ENCODE peak calls at places on chromosomes 12 and 14, in six cellular contexts. One of them, this sample, is unnamed.

GRCh38 chr14:100076133-100076532 is 10.9 kb downstream of the EVL start:
- DNase-seq in stomach: no peak
- DNase-seq in A549: peak; percentile 45
- DNase-seq in cardiac muscle cell: peak; percentile 25
- DNase-seq in GM13976: peak; percentile 62
- DNase-seq in brain microvascular endothelial cell: no peak
- DNase-seq in this sample: peak; percentile 42

GRCh38 chr12:50402270-50403000 is 1.8 kb downstream of the LARP4 start:
- DNase-seq in brain microvascular endothelial cell: no peak
- DNase-seq in A549: no peak
- DNase-seq in cardiac muscle cell: no peak
- DNase-seq in stomach: no peak
- DNase-seq in GM13976: no peak
- DNase-seq in this sample: no peak

GRCh38 chr14:75479770-75480600 is 42.3 kb upstream of the BATF start:
- DNase-seq in brain microvascular endothelial cell: no peak
- DNase-seq in A549: no peak
- DNase-seq in cardiac muscle cell: no peak
- DNase-seq in stomach: no peak
- DNase-seq in GM13976: peak; percentile 77
- DNase-seq in this sample: peak; percentile 59

GRCh38 chr14:58540693-58541092 is 97.1 kb upstream of the DACT1 start:
- DNase-seq in stomach: no peak
- DNase-seq in brain microvascular endothelial cell: no peak
- DNase-seq in A549: no peak
- DNase-seq in GM13976: no peak
- DNase-seq in cardiac muscle cell: no peak
- DNase-seq in this sample: no peak

GRCh38 chr12:27187697-27188096 is 56.4 kb upstream of the STK38L start:
- DNase-seq in brain microvascular endothelial cell: no peak
- DNase-seq in GM13976: no peak
- DNase-seq in cardiac muscle cell: no peak
- DNase-seq in stomach: no peak
- DNase-seq in A549: no peak
- DNase-seq in this sample: no peak

GRCh38 chr14:75496755-75497154 is 25.5 kb upstream of the BATF start:
- DNase-seq in stomach: no peak
- DNase-seq in GM13976: no peak
- DNase-seq in A549: no peak
- DNase-seq in cardiac muscle cell: no peak
- DNase-seq in brain microvascular endothelial cell: no peak
- DNase-seq in this sample: no peak

GRCh38 chr14:58942516-58942915 is 246.0 kb upstream of the DAAM1 start:
- DNase-seq in stomach: no peak
- DNase-seq in cardiac muscle cell: peak; percentile 25
- DNase-seq in A549: no peak
- DNase-seq in GM13976: no peak
- DNase-seq in brain microvascular endothelial cell: no peak
- DNase-seq in this sample: no peak

GRCh38 chr14:66501592-66501991 is 6.4 kb upstream of the GPHN start:
- DNase-seq in A549: no peak
- DNase-seq in brain microvascular endothelial cell: no peak
- DNase-seq in stomach: no peak
- DNase-seq in cardiac muscle cell: no peak
- DNase-seq in GM13976: no peak
- DNase-seq in this sample: no peak

GRCh38 chr12:1812650-1813302 is 7.6 kb upstream of the LRTM2 start:
- DNase-seq in stomach: peak; percentile 39
- DNase-seq in cardiac muscle cell: peak; percentile 83
- DNase-seq in A549: no peak
- DNase-seq in brain microvascular endothelial cell: peak; percentile 55
- DNase-seq in GM13976: no peak
- DNase-seq in this sample: no peak

GRCh38 chr14:95733212-95733611 is 19.3 kb upstream of the TCL1A start:
- DNase-seq in GM13976: no peak
- DNase-seq in A549: no peak
- DNase-seq in stomach: no peak
- DNase-seq in cardiac muscle cell: no peak
- DNase-seq in brain microvascular endothelial cell: no peak
- DNase-seq in this sample: no peak

GRCh38 chr14:94394594-94395305 is 6.3 kb upstream of the SERPINA1 start:
- DNase-seq in A549: no peak
- DNase-seq in cardiac muscle cell: peak; percentile 95
- DNase-seq in stomach: no peak
- DNase-seq in brain microvascular endothelial cell: peak; percentile 14
- DNase-seq in GM13976: no peak
- DNase-seq in this sample: no peak

GRCh38 chr14:101636081-101636560 is 74.8 kb downstream of the DIO3 start:
- DNase-seq in cardiac muscle cell: no peak
- DNase-seq in stomach: no peak
- DNase-seq in brain microvascular endothelial cell: no peak
- DNase-seq in A549: no peak
- DNase-seq in GM13976: no peak
- DNase-seq in this sample: no peak

GRCh38 chr12:124659003-124659402 is 91.6 kb upstream of the NCOR2 start:
- DNase-seq in brain microvascular endothelial cell: no peak
- DNase-seq in stomach: no peak
- DNase-seq in A549: no peak
- DNase-seq in cardiac muscle cell: no peak
- DNase-seq in GM13976: no peak
- DNase-seq in this sample: no peak

GRCh38 chr12:52010692-52011601 is 4.2 kb downstream of the TAMALIN start:
- DNase-seq in GM13976: no peak
- DNase-seq in brain microvascular endothelial cell: no peak
- DNase-seq in cardiac muscle cell: no peak
- DNase-seq in stomach: no peak
- DNase-seq in A549: no peak
- DNase-seq in this sample: no peak

GRCh38 chr14:36478782-36479181 is 41.2 kb downstream of the NKX2-1 start:
- DNase-seq in A549: no peak
- DNase-seq in brain microvascular endothelial cell: no peak
- DNase-seq in stomach: no peak
- DNase-seq in cardiac muscle cell: no peak
- DNase-seq in GM13976: no peak
- DNase-seq in this sample: no peak

GRCh38 chr14:60093088-60093487 is 1.4 kb downstream of the PCNX4 start:
- DNase-seq in brain microvascular endothelial cell: no peak
- DNase-seq in stomach: no peak
- DNase-seq in A549: no peak
- DNase-seq in cardiac muscle cell: no peak
- DNase-seq in GM13976: no peak
- DNase-seq in this sample: no peak

GRCh38 chr12:105451211-105451610 is 120.7 kb downstream of the C12orf75 start:
- DNase-seq in stomach: no peak
- DNase-seq in brain microvascular endothelial cell: peak; percentile 60
- DNase-seq in GM13976: no peak
- DNase-seq in A549: no peak
- DNase-seq in cardiac muscle cell: no peak
- DNase-seq in this sample: no peak

GRCh38 chr12:104282109-104282508 is 21.4 kb upstream of the EID3 start:
- DNase-seq in GM13976: no peak
- DNase-seq in A549: no peak
- DNase-seq in brain microvascular endothelial cell: peak; percentile 40
- DNase-seq in cardiac muscle cell: peak; percentile 59
- DNase-seq in stomach: no peak
- DNase-seq in this sample: no peak

GRCh38 chr14:102964152-102964730 is 41.8 kb downstream of the AMN start:
- DNase-seq in cardiac muscle cell: no peak
- DNase-seq in stomach: no peak
- DNase-seq in A549: no peak
- DNase-seq in brain microvascular endothelial cell: no peak
- DNase-seq in GM13976: no peak
- DNase-seq in this sample: no peak

GRCh38 chr12:63066782-63067181 is 84.2 kb downstream of the AVPR1A start:
- DNase-seq in cardiac muscle cell: no peak
- DNase-seq in GM13976: no peak
- DNase-seq in A549: no peak
- DNase-seq in stomach: no peak
- DNase-seq in brain microvascular endothelial cell: no peak
- DNase-seq in this sample: no peak

GRCh38 chr14:104356738-104357688 is 218.6 kb downstream of the KIF26A start:
- DNase-seq in GM13976: no peak
- DNase-seq in stomach: no peak
- DNase-seq in brain microvascular endothelial cell: no peak
- DNase-seq in cardiac muscle cell: no peak
- DNase-seq in A549: no peak
- DNase-seq in this sample: no peak

GRCh38 chr12:66087365-66087943 is 43.1 kb downstream of the LLPH start:
- DNase-seq in cardiac muscle cell: peak; percentile 83
- DNase-seq in GM13976: peak; percentile 57
- DNase-seq in A549: peak; percentile 69
- DNase-seq in stomach: peak; percentile 60
- DNase-seq in brain microvascular endothelial cell: peak; percentile 79
- DNase-seq in this sample: peak; percentile 56

GRCh38 chr12:66092559-66093269 is 37.8 kb downstream of the LLPH start:
- DNase-seq in GM13976: no peak
- DNase-seq in stomach: no peak
- DNase-seq in brain microvascular endothelial cell: no peak
- DNase-seq in A549: peak; percentile 12
- DNase-seq in cardiac muscle cell: peak; percentile 17
- DNase-seq in this sample: peak; percentile 3

GRCh38 chr12:66085213-66085612 is 45.3 kb downstream of the LLPH start:
- DNase-seq in cardiac muscle cell: no peak
- DNase-seq in GM13976: no peak
- DNase-seq in brain microvascular endothelial cell: no peak
- DNase-seq in stomach: no peak
- DNase-seq in A549: no peak
- DNase-seq in this sample: no peak

GRCh38 chr12:66086001-66086400 is 44.5 kb downstream of the LLPH start:
- DNase-seq in A549: no peak
- DNase-seq in GM13976: no peak
- DNase-seq in stomach: no peak
- DNase-seq in brain microvascular endothelial cell: no peak
- DNase-seq in cardiac muscle cell: no peak
- DNase-seq in this sample: no peak

DNA sequence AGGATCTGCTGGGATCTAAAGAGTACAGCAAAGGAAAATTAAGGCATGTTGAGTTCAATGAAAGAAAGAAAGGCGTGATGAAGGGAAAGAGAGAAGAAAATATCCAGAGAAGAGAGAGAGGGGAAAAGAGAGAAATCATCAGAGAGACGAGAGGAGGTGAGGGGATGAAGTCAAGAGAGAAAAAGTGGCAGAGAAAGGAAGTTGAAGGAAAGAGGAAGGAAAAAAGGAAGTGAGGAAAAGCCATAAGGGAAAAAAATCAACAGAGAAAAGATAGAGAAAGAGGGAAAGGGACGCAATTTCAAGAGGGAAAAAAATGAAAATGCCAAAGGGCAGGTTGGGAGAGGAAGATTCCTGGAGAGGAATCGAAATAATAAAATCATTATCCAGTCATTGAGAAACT is 40.4 kb downstream of the LLPH start:
- DNase-seq in stomach: no peak
- DNase-seq in A549: no peak
- DNase-seq in GM13976: no peak
- DNase-seq in cardiac muscle cell: no peak
- DNase-seq in brain microvascular endothelial cell: no peak
- DNase-seq in this sample: no peak
- TF ChIP-seq CTCF in stomach: no peak
- TF ChIP-seq CTCF in A549: no peak
- TF ChIP-seq CTCF in GM13976: no peak
- TF ChIP-seq CTCF in cardiac muscle cell: no peak
- TF ChIP-seq CTCF in brain microvascular endothelial cell: no peak
- TF ChIP-seq CTCF in this sample: no peak

GRCh38 chr12:116408489-116409217 is 131.2 kb upstream of the MED13L start:
- DNase-seq in brain microvascular endothelial cell: no peak
- DNase-seq in A549: no peak
- DNase-seq in stomach: no peak
- DNase-seq in cardiac muscle cell: no peak
- DNase-seq in GM13976: no peak
- DNase-seq in this sample: no peak

GRCh38 chr12:116404913-116405611 is 127.6 kb upstream of the MED13L start:
- DNase-seq in A549: no peak
- DNase-seq in cardiac muscle cell: no peak
- DNase-seq in GM13976: no peak
- DNase-seq in stomach: no peak
- DNase-seq in brain microvascular endothelial cell: no peak
- DNase-seq in this sample: no peak

GRCh38 chr12:116403546-116403945 is 126.1 kb upstream of the MED13L start:
- DNase-seq in cardiac muscle cell: no peak
- DNase-seq in stomach: no peak
- DNase-seq in brain microvascular endothelial cell: no peak
- DNase-seq in GM13976: no peak
- DNase-seq in A549: no peak
- DNase-seq in this sample: no peak

GRCh38 chr12:116402163-116402939 is 124.9 kb upstream of the MED13L start:
- DNase-seq in GM13976: no peak
- DNase-seq in cardiac muscle cell: no peak
- DNase-seq in brain microvascular endothelial cell: no peak
- DNase-seq in A549: no peak
- DNase-seq in stomach: no peak
- DNase-seq in this sample: no peak

DNA sequence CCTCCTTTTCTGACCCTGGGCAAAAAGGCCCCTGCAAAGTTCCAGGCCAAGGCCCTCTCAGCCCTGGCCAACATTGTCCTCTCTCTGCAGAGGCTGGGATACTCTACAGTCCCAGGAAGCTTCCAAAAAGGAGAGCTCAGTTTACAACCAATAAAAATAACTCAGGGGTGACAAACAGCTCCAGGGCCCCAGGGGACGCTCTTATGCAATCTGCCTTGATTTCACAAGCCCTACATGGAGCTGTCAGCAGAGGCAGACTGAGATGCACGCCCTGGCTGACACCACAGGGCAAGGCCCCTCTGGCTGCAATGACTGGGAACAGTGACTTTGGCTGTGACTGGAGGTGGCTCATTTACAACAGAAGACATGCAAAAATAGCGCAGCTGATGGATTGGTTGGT is 129.0 kb upstream of the MED13L start:
- DNase-seq in GM13976: no peak
- DNase-seq in stomach: peak; percentile 48
- DNase-seq in A549: peak; percentile 95
- DNase-seq in brain microvascular endothelial cell: peak; percentile 67
- DNase-seq in cardiac muscle cell: peak; percentile 90
- DNase-seq in this sample: no peak
- TF ChIP-seq CTCF in GM13976: no peak
- TF ChIP-seq CTCF in stomach: no peak
- TF ChIP-seq CTCF in A549: no peak
- TF ChIP-seq CTCF in brain microvascular endothelial cell: no peak
- TF ChIP-seq CTCF in cardiac muscle cell: no peak
- TF ChIP-seq CTCF in this sample: no peak

DNA sequence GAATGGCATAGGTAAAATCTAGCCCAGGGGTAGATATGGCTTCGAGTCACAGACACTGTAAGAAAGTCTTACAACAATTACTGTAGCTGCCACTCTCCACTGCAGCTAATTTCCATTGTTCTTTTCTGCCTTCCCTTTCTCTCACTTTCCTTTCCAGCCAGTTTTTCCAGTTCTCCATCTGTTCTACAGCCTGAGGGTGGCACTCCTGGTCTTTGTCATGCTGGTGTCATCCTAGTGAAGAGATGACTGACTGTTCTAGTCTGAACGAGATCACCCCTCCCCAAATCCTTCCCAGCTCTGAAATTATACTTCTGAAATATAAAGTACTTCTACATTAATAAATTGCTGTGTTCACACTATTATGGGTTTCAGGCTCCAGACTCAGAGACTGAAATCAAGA is 74.2 kb upstream of the CSRP2 start:
- DNase-seq in A549: peak; percentile 8
- DNase-seq in cardiac muscle cell: no peak
- DNase-seq in GM13976: no peak
- DNase-seq in stomach: no peak
- DNase-seq in brain microvascular endothelial cell: no peak
- DNase-seq in this sample: no peak
- TF ChIP-seq CTCF in A549: no peak
- TF ChIP-seq CTCF in cardiac muscle cell: no peak
- TF ChIP-seq CTCF in GM13976: no peak
- TF ChIP-seq CTCF in stomach: no peak
- TF ChIP-seq CTCF in brain microvascular endothelial cell: peak; percentile 21
- TF ChIP-seq CTCF in this sample: no peak

GRCh38 chr12:85955127-85955526 is 81.0 kb downstream of the NTS start:
- DNase-seq in A549: no peak
- DNase-seq in brain microvascular endothelial cell: no peak
- DNase-seq in stomach: no peak
- DNase-seq in cardiac muscle cell: peak; percentile 23
- DNase-seq in GM13976: no peak
- DNase-seq in this sample: no peak
- TF ChIP-seq CTCF in A549: peak; percentile 48
- TF ChIP-seq CTCF in brain microvascular endothelial cell: no peak
- TF ChIP-seq CTCF in stomach: no peak
- TF ChIP-seq CTCF in cardiac muscle cell: peak; percentile 29
- TF ChIP-seq CTCF in GM13976: no peak
- TF ChIP-seq CTCF in this sample: no peak